ENCODE peak calls at places on chromosomes 7 and 10, in six cellular contexts. O is skeletal muscle cell; U is GDM1; I is hepatocyte; C is keratinocyte; F is stimulated activated CD8-positive, alpha-beta memory T cell treated with anti-CD3 and anti-CD28 coated beads, Interleukin-4, amount 100 ng/mL, for 1 hour. L is an unnamed sample.
A peak's percentile ranks its signal among the peaks of the same experiment; 100 is the strongest.

GRCh38 chr7:90411510-90411909 is 8.2 kb downstream of the CLDN12 start:
- DNase-seq in O (no peak), U (no peak), I (no peak), C (no peak), F (no peak), L (no peak)

GRCh38 chr10:43398939-43399871 is 9.8 kb downstream of the HNRNPF start:
- DNase-seq in O (no peak), U (no peak), I (no peak), C (no peak), F (no peak), L (no peak)

GRCh38 chr7:20350518-20350951 is 19.8 kb downstream of the ITGB8 start:
- DNase-seq in O (no peak), U (no peak), I (peak; percentile 18), C (no peak), F (no peak), L (no peak)

GRCh38 chr7:77269360-77270075 is 69.9 kb upstream of the FGL2 start:
- DNase-seq in O (no peak), U (no peak), I (no peak), C (no peak), F (no peak), L (no peak)

GRCh38 chr7:64999165-65000004 is 7.1 kb downstream of the ERV3-1 start:
- DNase-seq in O (peak; percentile 67), U (peak; percentile 26), I (peak; percentile 30), C (no peak), F (no peak), L (no peak)

GRCh38 chr7:144439717-144440116 is 36.2 kb upstream of the NOBOX start:
- DNase-seq in O (no peak), U (no peak), I (peak; percentile 23), C (no peak), F (no peak), L (no peak)

GRCh38 chr7:50721160-50721559 is 61.5 kb downstream of the GRB10 start:
- DNase-seq in O (no peak), U (no peak), I (no peak), C (no peak), F (no peak), L (no peak)

GRCh38 chr10:178208-178607 is 43.0 kb downstream of the ZMYND11 start:
- DNase-seq in O (no peak), U (no peak), I (peak; percentile 18), C (no peak), F (no peak), L (no peak)

GRCh38 chr10:72567884-72568283 is 58.0 kb downstream of the MICU1 start:
- DNase-seq in O (no peak), U (no peak), I (no peak), C (no peak), F (no peak), L (no peak)

GRCh38 chr7:19815546-19815945 is 42.1 kb upstream of the TMEM196 start:
- DNase-seq in O (no peak), U (no peak), I (no peak), C (no peak), F (no peak), L (no peak)

GRCh38 chr7:38830826-38831225 is 78.2 kb downstream of the VPS41 start:
- DNase-seq in O (no peak), U (no peak), I (no peak), C (no peak), F (no peak), L (no peak)

L was measured in HS-5.